ENCODE peak calls at places on chromosome 9, in seven cellular contexts. K is cardiac muscle cell, B is tibial artery, R is adrenal gland, L is fibroblast of lung, O is PC-9, V is aorta. P is an unnamed sample.

GRCh38 chr9:70263421-70263820 is 4.6 kb downstream of the SMC5 start:
- DNase-seq in K (peak; percentile 24), B (no peak), R (no peak), L (peak; percentile 35), O (no peak), V (no peak), P (no peak)

GRCh38 chr9:104838958-104839357 is 75.0 kb downstream of the NIPSNAP3B start:
- DNase-seq in K (no peak), B (no peak), R (no peak), L (no peak), O (no peak), V (no peak), P (no peak)

GRCh38 chr9:107906074-107906473 is 416.5 kb upstream of the KLF4 start:
- DNase-seq in K (no peak), B (no peak), R (no peak), L (no peak), O (no peak), V (no peak), P (no peak)

GRCh38 chr9:28853487-28853886 is 1280.2 kb upstream of the C9orf72 start:
- DNase-seq in K (no peak), B (no peak), R (no peak), L (no peak), O (no peak), V (no peak), P (no peak)

GRCh38 chr9:126616521-126616976 is 2.8 kb downstream of the LMX1B start:
- DNase-seq in K (no peak), B (no peak), R (no peak), L (no peak), O (no peak), V (no peak), P (no peak)

GRCh38 chr9:13330396-13331004 is 51.0 kb upstream of the MPDZ start:
- DNase-seq in K (peak; percentile 84), B (peak; percentile 34), R (peak; percentile 40), L (no peak), O (no peak), V (no peak), P (no peak)

GRCh38 chr9:125496313-125496838 is 210.6 kb downstream of the MAPKAP1 start:
- DNase-seq in K (no peak), B (no peak), R (no peak), L (no peak), O (no peak), V (no peak), P (no peak)

GRCh38 chr9:121612511-121612998 is 38.9 kb upstream of the DAB2IP start:
- DNase-seq in K (no peak), B (no peak), R (no peak), L (no peak), O (peak; percentile 60), V (no peak), P (no peak)

GRCh38 chr9:117494401-117495130 is 79.7 kb upstream of the ASTN2 start:
- DNase-seq in K (no peak), B (no peak), R (no peak), L (no peak), O (no peak), V (no peak), P (no peak)

GRCh38 chr9:76576344-76576743 is 117.4 kb downstream of the GCNT1 start:
- DNase-seq in K (peak; percentile 90), B (peak; percentile 53), R (peak; percentile 36), L (peak; percentile 70), O (no peak), V (no peak), P (no peak)

GRCh38 chr9:84754896-84755295 is 85.4 kb downstream of the NTRK2 start:
- DNase-seq in K (no peak), B (no peak), R (no peak), L (no peak), O (no peak), V (no peak), P (no peak)

GRCh38 chr9:110049699-110050450 is 158.1 kb downstream of the C9orf152 start:
- DNase-seq in K (no peak), B (peak; percentile 32), R (no peak), L (no peak), O (peak; percentile 45), V (peak; percentile 85), P (no peak)

GRCh38 chr9:23590601-23591000 is 235.4 kb downstream of the ELAVL2 start:
- DNase-seq in K (no peak), B (no peak), R (no peak), L (no peak), O (no peak), V (no peak), P (no peak)

GRCh38 chr9:77019010-77019809 is at the start of gene FOXB2:
- DNase-seq in K (no peak), B (no peak), R (no peak), L (no peak), O (no peak), V (peak; percentile 74), P (peak; percentile 36)

GRCh38 chr9:110886832-110887231 is 151.4 kb downstream of the LPAR1 start:
- DNase-seq in K (peak; percentile 69), B (no peak), R (no peak), L (peak; percentile 78), O (no peak), V (no peak), P (no peak)

GRCh38 chr9:124110307-124110915 is 98.8 kb downstream of the LHX2 start:
- DNase-seq in K (peak; percentile 79), B (peak; percentile 43), R (peak; percentile 46), L (peak; percentile 72), O (peak; percentile 70), V (no peak), P (peak; percentile 48)

GRCh38 chr9:27117489-27118135 is 8.6 kb downstream of the TEK start:
- DNase-seq in K (peak; percentile 72), B (peak; percentile 54), R (peak; percentile 48), L (peak; percentile 68), O (peak; percentile 69), V (no peak), P (no peak)

GRCh38 chr9:81557957-81558791 is 131.2 kb downstream of the TLE1 start:
- DNase-seq in K (peak; percentile 93), B (no peak), R (no peak), L (peak; percentile 99), O (no peak), V (no peak), P (peak; percentile 67)

GRCh38 chr9:74496819-74497749 is at the start of gene RORB:
- DNase-seq in K (peak; percentile 65), B (peak; percentile 37), R (peak; percentile 82), L (peak; percentile 38), O (peak; percentile 24), V (peak; percentile 84), P (no peak)

GRCh38 chr9:113611461-113612215 is 148.1 kb downstream of the RGS3 start:
- DNase-seq in K (no peak), B (no peak), R (no peak), L (no peak), O (no peak), V (peak; percentile 47), P (no peak)
- H3K4me3 ChIP-seq in K (no peak overlapping the region), B (no peak overlapping the region), R (no peak overlapping the region), L (no peak overlapping the region), O (no peak overlapping the region), V (no peak overlapping the region), P (no peak overlapping the region)

DNA sequence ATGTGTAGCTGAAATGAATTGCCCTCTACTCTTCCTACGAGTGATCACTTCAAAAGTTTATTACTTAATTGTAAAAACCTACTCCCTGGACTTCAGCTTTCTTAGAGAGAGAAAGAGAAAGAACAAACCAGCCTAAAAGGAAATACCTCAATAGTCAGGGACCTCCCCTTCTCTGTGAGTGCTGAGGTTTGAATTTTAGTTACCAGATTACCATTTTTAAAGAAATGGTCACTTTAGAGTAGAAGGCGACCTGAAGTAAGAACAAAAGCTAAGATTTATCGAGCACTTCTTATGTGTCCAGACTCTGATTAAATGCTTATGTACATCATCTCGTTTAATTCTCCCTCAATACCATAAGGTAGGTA is 11.3 kb downstream of the RAPGEF1 start:
- DNase-seq in K (no peak), B (no peak), R (no peak), L (no peak), O (no peak), V (no peak), P (no peak)
- H3K4me3 ChIP-seq in K (no peak overlapping the region), B (no peak overlapping the region), R (no peak overlapping the region), L (no peak overlapping the region), O (no peak overlapping the region), V (no peak overlapping the region), P (no peak overlapping the region)

GRCh38 chr9:136587145-136587943 is 41.5 kb upstream of the NOTCH1 start:
- DNase-seq in K (peak; percentile 93), B (peak; percentile 63), R (peak; percentile 55), L (peak; percentile 67), O (no peak), V (no peak), P (no peak)

GRCh38 chr9:136586391-136586790 is 40.5 kb upstream of the NOTCH1 start:
- DNase-seq in K (no peak), B (no peak), R (no peak), L (no peak), O (no peak), V (no peak), P (no peak)

GRCh38 chr9:136588663-136589464 is 43.0 kb upstream of the NOTCH1 start:
- DNase-seq in K (no peak), B (no peak), R (no peak), L (no peak), O (no peak), V (no peak), P (no peak)

GRCh38 chr9:136589766-136590740 is 44.2 kb upstream of the NOTCH1 start:
- DNase-seq in K (no peak), B (no peak), R (no peak), L (no peak), O (no peak), V (no peak), P (no peak)

DNA sequence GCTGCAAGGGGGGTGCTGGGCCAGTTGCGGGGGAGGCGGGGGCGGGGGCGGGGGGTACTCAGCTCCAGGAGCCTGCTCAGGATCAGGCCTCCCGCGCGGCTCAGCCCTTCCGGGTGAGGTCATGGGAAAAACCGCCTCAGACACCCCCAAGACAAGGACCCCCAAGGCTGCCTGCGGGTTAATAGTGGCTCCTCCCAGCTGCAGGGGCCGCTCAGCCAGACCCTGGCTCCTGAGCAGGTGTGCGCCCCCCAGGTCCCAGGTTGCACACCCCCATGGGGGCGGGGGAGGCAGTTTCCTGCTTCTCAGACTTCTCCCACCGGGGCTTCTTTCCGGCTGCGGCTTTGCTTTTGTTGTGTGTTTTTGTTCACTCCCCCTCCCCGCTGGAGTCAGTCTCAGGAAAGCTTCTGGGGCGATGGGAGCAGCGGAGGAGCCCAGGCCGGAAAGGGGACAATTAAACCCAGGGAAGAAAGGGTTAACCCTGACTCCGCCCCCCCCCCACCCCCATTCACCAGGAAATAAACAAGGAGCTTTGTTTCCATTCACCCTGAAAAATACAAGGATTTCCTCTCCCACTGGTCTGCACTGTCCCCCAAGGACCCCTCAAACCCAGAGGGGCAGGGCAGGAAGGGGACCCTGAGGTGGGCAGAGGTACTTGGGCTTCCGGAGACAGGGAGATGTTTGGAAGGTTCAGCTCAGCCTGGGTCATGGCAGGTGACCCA is 42.3 kb upstream of the NOTCH1 start:
- DNase-seq in K (peak; percentile 54), B (no peak), R (no peak), L (no peak), O (no peak), V (no peak), P (no peak)
- H3K4me3 ChIP-seq in K (no peak overlapping the region), B (no peak overlapping the region), R (no peak overlapping the region), L (no peak overlapping the region), O (no peak overlapping the region), V (no peak overlapping the region), P (no peak overlapping the region)

DNA sequence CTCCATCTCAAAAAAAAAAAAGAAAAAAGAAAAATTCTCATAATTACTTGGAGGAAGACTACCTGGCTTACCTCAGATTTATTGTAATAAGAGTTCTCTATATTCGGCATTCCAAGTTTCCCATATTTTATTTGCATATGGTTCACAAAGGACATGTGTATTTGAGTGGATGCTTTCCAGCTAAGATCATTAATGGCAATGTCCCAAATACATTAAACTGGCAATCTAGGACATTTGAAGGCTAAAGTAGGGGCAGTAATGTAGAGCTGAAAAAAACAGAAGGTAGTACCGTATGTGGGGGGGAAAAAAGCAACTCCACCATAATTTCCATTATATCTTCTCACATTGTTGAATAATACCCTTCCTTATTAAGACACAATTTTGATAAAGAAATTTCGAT is 4.9 kb downstream of the TUT7 start:
- DNase-seq in K (no peak), B (no peak), R (no peak), L (peak; percentile 39), O (no peak), V (no peak), P (peak; percentile 82)
- H3K4me3 ChIP-seq in K (no peak overlapping the region), B (no peak overlapping the region), R (no peak overlapping the region), L (no peak overlapping the region), O (no peak overlapping the region), V (no peak overlapping the region), P (no peak overlapping the region)